ENCODE peak calls at places on chromosomes 11 and 22, in five cellular contexts. S, K, F, I and C are unnamed samples.

GRCh38 chr11:26901162-26901561 is 92.8 kb upstream of the FIBIN start:
- DNase-seq in S (no peak), I (no peak), F (no peak), K (peak), C (no peak)

GRCh38 chr22:40176921-40177737 is 596 bp upstream of the TNRC6B start:
- DNase-seq in K (peak), S (no peak), F (peak), I (peak), C (peak)

GRCh38 chr22:29700949-29701927 is 18.6 kb upstream of the CABP7 start:
- DNase-seq in F (no peak), S (no peak), K (no peak), I (peak), C (peak)

GRCh38 chr22:27918351-27919221 is 470 bp downstream of the PITPNB start:
- DNase-seq in K (peak), S (peak), F (peak), I (peak), C (peak)

GRCh38 chr11:38818720-38819119 is 2220.7 kb upstream of the RAG2 start:
- DNase-seq in F (no peak), S (no peak), K (no peak), I (no peak), C (peak)

GRCh38 chr11:128704517-128704916 is 10.6 kb downstream of the FLI1 start:
- DNase-seq in S (no peak), K (no peak), F (no peak), I (no peak), C (no peak)

GRCh38 chr11:10303558-10304363 is 1.1 kb upstream of the ADM start:
- DNase-seq in I (peak), F (peak), S (peak), K (peak), C (peak)

GRCh38 chr22:22851969-22852368 is 35.6 kb upstream of the IGLL5 start:
- DNase-seq in S (no peak), I (no peak), K (no peak), F (no peak), C (no peak)

GRCh38 chr11:65112226-65112550 is 516 bp downstream of the TM7SF2 start:
- DNase-seq in F (no peak), S (no peak), K (no peak), I (no peak), C (no peak)

GRCh38 chr11:70167723-70168404 is 35.2 kb upstream of the FADD start:
- DNase-seq in K (no peak), I (no peak), S (no peak), F (no peak), C (no peak)

GRCh38 chr22:28230682-28231081 is 311.6 kb upstream of the PITPNB start:
- DNase-seq in S (no peak), I (no peak), F (no peak), K (no peak), C (no peak)

GRCh38 chr22:42754658-42755057 is 34.0 kb upstream of the A4GALT start:
- DNase-seq in I (no peak), K (peak), S (no peak), F (no peak), C (no peak)

GRCh38 chr22:22928666-22929380 is 41.2 kb downstream of the IGLL5 start:
- DNase-seq in F (no peak), I (no peak), K (no peak), S (no peak), C (peak)

GRCh38 chr22:23070418-23071162 is at the start of gene GNAZ:
- DNase-seq in I (no peak), S (peak), F (peak), K (no peak), C (peak)

GRCh38 chr11:126083829-126084607 is 21.4 kb upstream of the CDON start:
- DNase-seq in I (no peak), F (no peak), S (no peak), K (no peak), C (no peak)

GRCh38 chr22:30474121-30474520 is 2.3 kb upstream of the SEC14L3 start:
- DNase-seq in I (no peak), K (no peak), F (no peak), S (no peak), C (no peak)

GRCh38 chr11:45751430-45751829 is 53.5 kb upstream of the SLC35C1 start:
- DNase-seq in I (no peak), F (no peak), S (no peak), K (no peak), C (no peak)

GRCh38 chr11:46741600-46742484 is 22.8 kb downstream of the F2 start:
- DNase-seq in S (no peak), F (no peak), K (no peak), I (no peak), C (no peak)

GRCh38 chr11:117175104-117175503 is 3.4 kb upstream of the SIDT2 start:
- DNase-seq in K (no peak), F (no peak), S (no peak), I (no peak), C (no peak)

GRCh38 chr11:96254854-96255253 is 88.1 kb downstream of the MAML2 start:
- DNase-seq in K (no peak), F (no peak), S (no peak), I (no peak), C (no peak)

GRCh38 chr11:62054484-62055121 is 69.2 kb upstream of the INCENP start:
- DNase-seq in F (no peak), I (peak), S (no peak), K (peak), C (peak)

GRCh38 chr11:78166832-78167469 is 21.5 kb downstream of the KCTD21 start:
- DNase-seq in I (peak), S (no peak), K (no peak), F (no peak), C (no peak)

GRCh38 chr11:35549787-35550186 is 24.4 kb upstream of the PAMR1 start:
- DNase-seq in F (no peak), K (peak), I (peak), S (no peak), C (peak)

GRCh38 chr11:62689421-62690183 is at the start of gene LRRN4CL:
- DNase-seq in F (no peak), S (no peak), K (peak), I (peak), C (peak)

GRCh38 chr11:72507050-72507449 is 72.7 kb upstream of the CLPB start:
- DNase-seq in K (no peak), I (no peak), F (no peak), S (no peak), C (no peak)

GRCh38 chr22:31569126-31569525 is 72.8 kb downstream of the SFI1 start:
- DNase-seq in K (no peak), F (no peak), I (no peak), S (no peak), C (peak)

GRCh38 chr22:46379301-46379930 is 43.9 kb downstream of the TRMU start:
- DNase-seq in S (no peak), I (no peak), F (no peak), K (no peak), C (no peak)

GRCh38 chr22:44362249-44363040 is 49.7 kb upstream of the SHISAL1 start:
- DNase-seq in I (peak), F (no peak), K (no peak), S (no peak), C (no peak)

GRCh38 chr11:130194241-130195023 is 34.9 kb downstream of the ST14 start:
- DNase-seq in I (no peak), S (no peak), K (no peak), F (no peak), C (no peak)

GRCh38 chr11:128862913-128863660 is 4.0 kb downstream of the KCNJ1 start:
- DNase-seq in F (no peak), I (peak), K (peak), S (no peak), C (peak)

GRCh38 chr22:43185860-43186261 is 1.1 kb downstream of the TTLL12 start:
- DNase-seq in K (no peak), S (no peak), I (peak), F (no peak), C (peak)

GRCh38 chr11:34154059-34154875 is 48.8 kb downstream of the NAT10 start:
- DNase-seq in I (no peak), F (no peak), S (no peak), K (no peak), C (no peak)

GRCh38 chr11:60625262-60625661 is 74.2 kb upstream of the MS4A8 start:
- DNase-seq in I (peak), K (peak), S (no peak), F (no peak), C (peak)

GRCh38 chr11:19228956-19229355 is 11.8 kb downstream of the E2F8 start:
- DNase-seq in I (peak), F (no peak), S (no peak), K (no peak), C (no peak)

GRCh38 chr22:44640618-44641155 is 61.3 kb upstream of the PRR5 start:
- DNase-seq in K (no peak), F (no peak), S (no peak), I (no peak), C (no peak)

GRCh38 chr11:76588455-76589325 is 81.9 kb downstream of the LRRC32 start:
- DNase-seq in I (peak), F (peak), S (no peak), K (no peak), C (peak)

GRCh38 chr11:61777234-61778090 is 14.9 kb downstream of the TMEM258 start:
- DNase-seq in K (no peak), I (no peak), S (peak), F (peak), C (no peak)